ENCODE peak calls at places on chromosomes 12 and 14, in five cellular contexts. F, L, O, M and X are unnamed samples.

GRCh38 chr14:22837059-22837749 is 819 bp downstream of the MMP14 start:
- DNase-seq in O (no peak), F (no peak), L (no peak), M (peak), X (no peak)

GRCh38 chr14:22630486-22630885 is 13.7 kb downstream of the OR6J1 start:
- DNase-seq in L (no peak), O (no peak), F (no peak), M (no peak), X (no peak)

GRCh38 chr12:70094467-70094866 is 148.8 kb upstream of the CNOT2 start:
- DNase-seq in O (no peak), L (no peak), M (no peak), F (no peak), X (no peak)

GRCh38 chr12:123767613-123768012 is 5.5 kb downstream of the DNAH10 start:
- DNase-seq in L (no peak), O (no peak), F (no peak), M (no peak), X (no peak)

GRCh38 chr14:22594156-22594716 is 3.9 kb upstream of the ABHD4 start:
- DNase-seq in F (no peak), L (no peak), M (no peak), O (no peak), X (no peak)

GRCh38 chr12:67789266-67789665 is 140.7 kb downstream of the DYRK2 start:
- DNase-seq in L (no peak), F (no peak), M (no peak), O (no peak), X (no peak)

GRCh38 chr12:64137117-64137516 is 85.0 kb downstream of the KICS2 start:
- DNase-seq in M (no peak), F (no peak), O (no peak), L (no peak), X (no peak)

GRCh38 chr14:60164717-60165546 is at the start of gene DHRS7:
- DNase-seq in M (peak), F (peak), L (peak), O (peak), X (peak)

GRCh38 chr14:33682746-33683145 is 268.1 kb downstream of the EGLN3 start:
- DNase-seq in F (no peak), M (no peak), O (no peak), L (no peak), X (no peak)

GRCh38 chr14:51004352-51004800 is 60.1 kb upstream of the PYGL start:
- DNase-seq in O (no peak), F (peak), M (no peak), L (no peak), X (no peak)

GRCh38 chr12:49616533-49617219 is 6.7 kb upstream of the PRPF40B start:
- DNase-seq in L (no peak), M (no peak), O (no peak), F (no peak), X (no peak)

GRCh38 chr14:73802431-73803188 is 49.0 kb upstream of the PTGR2 start:
- DNase-seq in F (no peak), O (no peak), L (no peak), M (no peak), X (no peak)

GRCh38 chr14:24630087-24630871 is 3.7 kb downstream of the GZMB start:
- DNase-seq in O (no peak), M (no peak), L (no peak), F (no peak), X (no peak)

GRCh38 chr14:91919814-91920213 is 27.7 kb downstream of the FBLN5 start:
- DNase-seq in M (no peak), L (no peak), F (no peak), O (no peak), X (no peak)

GRCh38 chr12:90945070-90945649 is 9.8 kb downstream of the CCER1 start:
- DNase-seq in F (peak), O (no peak), L (no peak), M (no peak), X (no peak)

GRCh38 chr14:22994762-22995275 is 12.5 kb upstream of the AJUBA start:
- DNase-seq in L (peak), M (no peak), O (no peak), F (peak), X (no peak)

GRCh38 chr12:111785651-111786050 is 18.9 kb downstream of the ALDH2 start:
- DNase-seq in M (no peak), O (no peak), L (no peak), F (no peak), X (no peak)

GRCh38 chr12:80352476-80352875 is 91.6 kb upstream of the PTPRQ start:
- DNase-seq in L (no peak), F (no peak), O (no peak), M (no peak), X (no peak)

GRCh38 chr12:46546634-46547273 is 174.2 kb upstream of the SLC38A2 start:
- DNase-seq in L (no peak), O (no peak), M (no peak), F (no peak), X (no peak)

GRCh38 chr12:105931104-105931503 is 207.7 kb downstream of the NUAK1 start:
- DNase-seq in M (no peak), O (no peak), L (no peak), F (no peak), X (no peak)

GRCh38 chr14:49408187-49408963 is 177.8 kb downstream of the RPS29 start:
- DNase-seq in M (no peak), O (no peak), L (no peak), F (no peak), X (no peak)

GRCh38 chr12:125071456-125071855 is 6.2 kb downstream of the AACS start:
- DNase-seq in M (peak), L (no peak), O (no peak), F (no peak), X (no peak)

GRCh38 chr14:95432152-95433093 is 84.0 kb downstream of the SYNE3 start:
- DNase-seq in M (no peak), F (peak), L (no peak), O (no peak), X (peak)

GRCh38 chr14:51644215-51644969 is 7.3 kb upstream of the FRMD6 start:
- DNase-seq in M (no peak), L (no peak), F (no peak), O (no peak), X (no peak)

GRCh38 chr12:39935275-39935674 is 170.6 kb downstream of the SLC2A13 start:
- DNase-seq in F (no peak), M (no peak), O (no peak), L (no peak), X (no peak)

GRCh38 chr12:104063712-104064030 is 660 bp upstream of the HCFC2 start:
- DNase-seq in L (peak), O (no peak), F (no peak), M (no peak), X (no peak)

GRCh38 chr14:22699801-22700564 is 55.8 kb upstream of the OR6J1 start:
- DNase-seq in O (no peak), L (no peak), F (no peak), M (no peak), X (no peak)

GRCh38 chr12:106893451-106893850 is 62.3 kb upstream of the TMEM263 start:
- DNase-seq in M (no peak), F (no peak), L (no peak), O (no peak), X (no peak)

GRCh38 chr12:107320031-107320928 is 226.9 kb upstream of the CRY1 start:
- DNase-seq in O (no peak), L (peak), F (peak), M (peak), X (no peak)

GRCh38 chr14:79781882-79782281 is 429.4 kb downstream of the DIO2 start:
- DNase-seq in M (no peak), O (no peak), L (no peak), F (no peak), X (no peak)

GRCh38 chr12:4562034-4562657 is at the start of gene DYRK4:
- DNase-seq in F (no peak), M (peak), L (peak), O (peak), X (peak)

GRCh38 chr14:64723691-64724577 is 19.7 kb downstream of the PLEKHG3 start:
- DNase-seq in O (no peak), L (peak), M (peak), F (no peak), X (no peak)

GRCh38 chr12:66196806-66197205 is 7.8 kb downstream of the IRAK3 start:
- DNase-seq in O (no peak), L (no peak), M (no peak), F (no peak), X (no peak)

GRCh38 chr14:93332853-93333630 is at the start of gene BTBD7:
- DNase-seq in M (peak), L (peak), F (peak), O (peak), X (peak)
- TF ChIP-seq POLR2A in M (no peak), L (no peak), F (peak), O (no peak), X (peak)

DNA sequence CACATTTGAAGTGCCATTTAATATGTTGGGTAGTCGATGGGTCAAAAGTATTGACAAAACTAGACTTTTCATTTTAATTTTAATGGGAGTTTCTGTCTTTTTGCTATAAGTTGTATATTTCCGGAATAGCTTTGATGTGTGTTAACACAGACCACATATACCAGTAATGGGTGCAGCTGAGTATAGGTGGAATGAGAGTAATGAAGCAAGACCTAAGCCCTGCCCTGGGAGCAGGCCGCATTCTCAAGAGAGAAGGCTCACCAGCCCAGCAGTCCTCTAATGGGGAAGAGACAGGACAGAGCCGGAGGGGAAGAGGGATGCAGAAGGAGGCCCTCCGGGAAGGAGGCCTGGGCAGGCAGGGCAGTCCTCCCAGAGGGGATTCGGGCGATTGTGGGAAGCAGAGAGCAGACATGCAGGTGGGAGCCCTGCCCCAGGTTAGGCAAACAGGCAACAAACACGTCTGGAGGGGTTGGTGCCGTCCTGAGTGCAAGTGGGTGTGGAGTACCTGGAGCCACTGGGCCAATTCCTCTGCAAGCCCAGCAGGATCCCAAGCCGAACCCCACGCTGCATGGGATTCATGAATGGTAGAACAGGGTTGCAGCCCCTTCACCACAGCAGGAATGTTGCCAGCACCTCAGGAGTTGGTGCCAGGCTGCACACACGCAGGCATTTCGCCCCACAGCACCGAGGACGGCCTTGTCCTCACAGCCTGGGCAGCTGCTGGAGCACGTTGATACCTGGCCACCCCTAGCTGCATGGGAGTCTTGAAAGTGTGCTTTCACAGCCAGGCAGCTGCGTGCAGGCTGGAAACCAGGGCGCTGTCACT is 7.8 kb downstream of the CKB start:
- DNase-seq in L (no peak), O (peak), F (no peak), M (peak), X (no peak)
- TF ChIP-seq POLR2A in L (no peak), O (no peak), F (no peak), M (no peak), X (no peak)

GRCh38 chr12:130875193-130875592 is 3.3 kb downstream of the RAN start:
- DNase-seq in F (no peak), M (peak), L (no peak), O (no peak), X (no peak)

GRCh38 chr12:130877333-130877732 is 5.5 kb downstream of the RAN start:
- DNase-seq in L (no peak), O (no peak), M (no peak), F (no peak), X (no peak)

GRCh38 chr12:130874696-130875095 is 2.8 kb downstream of the RAN start:
- DNase-seq in L (no peak), M (no peak), O (no peak), F (no peak), X (no peak)

GRCh38 chr12:130876758-130877157 is 4.9 kb downstream of the RAN start:
- DNase-seq in O (no peak), M (no peak), F (no peak), L (no peak), X (no peak)

DNA sequence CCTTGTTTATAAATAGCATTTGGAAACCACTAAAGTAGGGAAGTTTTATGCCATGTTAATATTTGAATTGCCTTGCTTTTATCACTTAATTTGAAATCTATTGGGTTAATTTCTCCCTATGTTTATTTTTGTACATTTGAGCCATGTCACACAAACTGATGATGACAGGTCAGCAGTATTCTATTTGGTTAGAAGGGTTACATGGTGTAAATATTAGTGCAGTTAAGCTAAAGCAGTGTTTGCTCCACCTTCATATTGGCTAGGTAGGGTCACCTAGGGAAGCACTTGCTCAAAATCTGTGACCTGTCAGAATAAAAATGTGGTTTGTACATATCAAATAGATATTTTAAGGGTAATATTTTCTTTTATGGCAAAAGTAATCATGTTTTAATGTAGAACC is 4.4 kb downstream of the RAN start:
- DNase-seq in F (no peak), O (no peak), M (no peak), L (no peak), X (no peak)
- TF ChIP-seq POLR2A in F (no peak), O (no peak), M (no peak), L (no peak), X (no peak)

DNA sequence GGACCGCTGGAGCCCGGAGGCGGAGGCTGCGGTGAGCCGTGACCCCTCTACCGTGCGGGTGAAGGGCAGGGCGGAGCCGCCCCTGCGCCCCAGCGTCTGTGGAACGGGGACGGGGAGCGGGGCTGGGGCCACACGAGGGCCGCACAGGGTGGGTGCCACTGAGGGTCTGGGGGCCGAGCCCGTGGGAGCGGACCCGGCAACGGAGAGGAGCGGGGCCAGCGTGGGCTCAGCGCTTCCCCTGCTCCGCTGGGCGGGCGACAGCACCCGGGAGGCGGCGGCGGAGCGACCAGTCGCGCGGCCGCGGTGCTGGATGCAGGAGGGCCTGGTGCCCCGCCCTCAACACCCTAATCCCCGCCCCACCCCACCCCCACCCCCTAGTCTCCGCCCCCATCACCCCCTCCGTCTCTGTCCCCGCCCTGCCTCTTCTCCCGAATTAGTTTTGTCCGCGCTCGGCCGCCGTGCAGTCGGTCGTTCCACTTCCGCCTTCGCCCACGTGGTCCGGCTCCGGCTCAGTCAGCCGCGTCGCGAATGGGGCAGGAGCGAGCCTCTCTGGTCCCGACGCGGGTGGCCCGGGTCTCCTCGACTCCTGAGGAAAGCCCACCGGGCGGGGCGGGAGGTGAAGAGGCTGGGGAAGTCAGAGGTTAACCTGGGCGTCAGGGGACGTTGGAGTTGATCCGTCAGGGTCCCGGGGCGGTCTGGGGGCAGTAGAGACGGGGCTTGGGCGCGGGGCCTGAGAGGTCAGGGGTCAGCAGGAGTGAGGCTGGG is at the start of gene PUS1:
- DNase-seq in L (peak), O (peak), M (peak), F (peak), X (peak)
- TF ChIP-seq POLR2A in L (no peak), O (no peak), M (peak), F (peak), X (no peak)

GRCh38 chr12:113162102-113163029 is 12.8 kb downstream of the CFAP73 start:
- DNase-seq in M (no peak), O (no peak), F (no peak), L (no peak), X (no peak)
- TF ChIP-seq POLR2A in M (no peak), O (no peak), F (no peak), L (no peak), X (no peak)